ENCODE peak calls at places on chromosomes 11 and 22, in five cellular contexts. One of them, this sample, is unnamed.

GRCh38 chr11:92675303-92675702 is 294.1 kb upstream of the MTNR1B start:
- DNase-seq in H54: no peak
- DNase-seq in GM23338: no peak
- DNase-seq in activated gamma-delta T cell treated with Interleukin-2 at 50 U/mL for 16 hours: no peak
- DNase-seq in nephron progenitor cell: no peak
- DNase-seq in this sample: no peak

GRCh38 chr11:90219438-90219837 is 3.4 kb downstream of the CHORDC1 start:
- DNase-seq in H54: no peak
- DNase-seq in GM23338: no peak
- DNase-seq in activated gamma-delta T cell treated with Interleukin-2 at 50 U/mL for 16 hours: no peak
- DNase-seq in nephron progenitor cell: no peak
- DNase-seq in this sample: no peak

GRCh38 chr11:75311858-75312288 is 39.6 kb downstream of the ARRB1 start:
- DNase-seq in H54: no peak
- DNase-seq in GM23338: no peak
- DNase-seq in activated gamma-delta T cell treated with Interleukin-2 at 50 U/mL for 16 hours: no peak
- DNase-seq in nephron progenitor cell: no peak
- DNase-seq in this sample: peak

GRCh38 chr11:62892077-62892922 is 11.6 kb downstream of the SLC3A2 start:
- DNase-seq in H54: no peak
- DNase-seq in GM23338: no peak
- DNase-seq in activated gamma-delta T cell treated with Interleukin-2 at 50 U/mL for 16 hours: no peak
- DNase-seq in nephron progenitor cell: no peak
- DNase-seq in this sample: no peak

GRCh38 chr11:69217276-69218105 is 61.8 kb downstream of the SMIM38 start:
- DNase-seq in H54: no peak
- DNase-seq in GM23338: no peak
- DNase-seq in activated gamma-delta T cell treated with Interleukin-2 at 50 U/mL for 16 hours: no peak
- DNase-seq in nephron progenitor cell: no peak
- DNase-seq in this sample: peak

GRCh38 chr22:22408731-22409696 is 99.5 kb downstream of the ZNF280B start:
- DNase-seq in H54: no peak
- DNase-seq in GM23338: peak
- DNase-seq in activated gamma-delta T cell treated with Interleukin-2 at 50 U/mL for 16 hours: no peak
- DNase-seq in nephron progenitor cell: peak
- DNase-seq in this sample: peak

GRCh38 chr22:41092023-41092817 is at the start of gene EP300:
- DNase-seq in H54: peak
- DNase-seq in GM23338: peak
- DNase-seq in activated gamma-delta T cell treated with Interleukin-2 at 50 U/mL for 16 hours: peak
- DNase-seq in nephron progenitor cell: peak
- DNase-seq in this sample: peak

GRCh38 chr11:111912535-111912934 is at the start of gene HSPB2:
- DNase-seq in H54: no peak
- DNase-seq in GM23338: peak
- DNase-seq in activated gamma-delta T cell treated with Interleukin-2 at 50 U/mL for 16 hours: no peak
- DNase-seq in nephron progenitor cell: peak
- DNase-seq in this sample: no peak

GRCh38 chr22:20354238-20354975 is 34.5 kb upstream of the DGCR6L start:
- DNase-seq in H54: no peak
- DNase-seq in GM23338: no peak
- DNase-seq in activated gamma-delta T cell treated with Interleukin-2 at 50 U/mL for 16 hours: no peak
- DNase-seq in nephron progenitor cell: no peak
- DNase-seq in this sample: no peak

GRCh38 chr11:118343981-118344521 is at the start of gene CD3G:
- DNase-seq in H54: no peak
- DNase-seq in GM23338: no peak
- DNase-seq in activated gamma-delta T cell treated with Interleukin-2 at 50 U/mL for 16 hours: peak
- DNase-seq in nephron progenitor cell: no peak
- DNase-seq in this sample: no peak

GRCh38 chr11:105151936-105152554 is 12.5 kb upstream of the CARD18 start:
- DNase-seq in H54: no peak
- DNase-seq in GM23338: no peak
- DNase-seq in activated gamma-delta T cell treated with Interleukin-2 at 50 U/mL for 16 hours: no peak
- DNase-seq in nephron progenitor cell: no peak
- DNase-seq in this sample: no peak

GRCh38 chr11:56848105-56848809 is 99.8 kb upstream of the OR9G4 start:
- DNase-seq in H54: no peak
- DNase-seq in GM23338: no peak
- DNase-seq in activated gamma-delta T cell treated with Interleukin-2 at 50 U/mL for 16 hours: no peak
- DNase-seq in nephron progenitor cell: no peak
- DNase-seq in this sample: no peak

GRCh38 chr11:23865341-23865975 is 631.4 kb upstream of the LUZP2 start:
- DNase-seq in H54: no peak
- DNase-seq in GM23338: no peak
- DNase-seq in activated gamma-delta T cell treated with Interleukin-2 at 50 U/mL for 16 hours: no peak
- DNase-seq in nephron progenitor cell: no peak
- DNase-seq in this sample: no peak

GRCh38 chr11:45652781-45653180 is 12.6 kb downstream of the CHST1 start:
- DNase-seq in H54: no peak
- DNase-seq in GM23338: no peak
- DNase-seq in activated gamma-delta T cell treated with Interleukin-2 at 50 U/mL for 16 hours: no peak
- DNase-seq in nephron progenitor cell: no peak
- DNase-seq in this sample: no peak

GRCh38 chr11:1656670-1657069 is 27.1 kb downstream of the KRTAP5-5 start:
- DNase-seq in H54: no peak
- DNase-seq in GM23338: no peak
- DNase-seq in activated gamma-delta T cell treated with Interleukin-2 at 50 U/mL for 16 hours: no peak
- DNase-seq in nephron progenitor cell: no peak
- DNase-seq in this sample: peak

GRCh38 chr11:30830666-30831065 is 244.5 kb upstream of the MPPED2 start:
- DNase-seq in H54: no peak
- DNase-seq in GM23338: no peak
- DNase-seq in activated gamma-delta T cell treated with Interleukin-2 at 50 U/mL for 16 hours: no peak
- DNase-seq in nephron progenitor cell: no peak
- DNase-seq in this sample: no peak

GRCh38 chr11:121741316-121741715 is 288.5 kb upstream of the SORL1-AS1 start:
- DNase-seq in H54: no peak
- DNase-seq in GM23338: no peak
- DNase-seq in activated gamma-delta T cell treated with Interleukin-2 at 50 U/mL for 16 hours: no peak
- DNase-seq in nephron progenitor cell: no peak
- DNase-seq in this sample: peak

GRCh38 chr11:99370557-99371200 is 349.9 kb downstream of the CNTN5 start:
- DNase-seq in H54: peak
- DNase-seq in GM23338: peak
- DNase-seq in activated gamma-delta T cell treated with Interleukin-2 at 50 U/mL for 16 hours: no peak
- DNase-seq in nephron progenitor cell: peak
- DNase-seq in this sample: peak

GRCh38 chr11:101706015-101706414 is 122.2 kb upstream of the TRPC6 start:
- DNase-seq in H54: no peak
- DNase-seq in GM23338: no peak
- DNase-seq in activated gamma-delta T cell treated with Interleukin-2 at 50 U/mL for 16 hours: no peak
- DNase-seq in nephron progenitor cell: no peak
- DNase-seq in this sample: no peak

GRCh38 chr11:68998390-68998911 is 14.6 kb downstream of the MRGPRF start:
- DNase-seq in H54: no peak
- DNase-seq in GM23338: no peak
- DNase-seq in activated gamma-delta T cell treated with Interleukin-2 at 50 U/mL for 16 hours: no peak
- DNase-seq in nephron progenitor cell: no peak
- DNase-seq in this sample: peak

GRCh38 chr11:12100429-12100828 is 10.0 kb upstream of the MICAL2 start:
- DNase-seq in H54: no peak
- DNase-seq in GM23338: no peak
- DNase-seq in activated gamma-delta T cell treated with Interleukin-2 at 50 U/mL for 16 hours: no peak
- DNase-seq in nephron progenitor cell: no peak
- DNase-seq in this sample: no peak

GRCh38 chr11:63793163-63793562 is 20.1 kb upstream of the SPINDOC start:
- DNase-seq in H54: no peak
- DNase-seq in GM23338: no peak
- DNase-seq in activated gamma-delta T cell treated with Interleukin-2 at 50 U/mL for 16 hours: no peak
- DNase-seq in nephron progenitor cell: no peak
- DNase-seq in this sample: no peak

GRCh38 chr11:2945757-2946287 is 16.6 kb upstream of the PHLDA2 start:
- DNase-seq in H54: no peak
- DNase-seq in GM23338: peak
- DNase-seq in activated gamma-delta T cell treated with Interleukin-2 at 50 U/mL for 16 hours: no peak
- DNase-seq in nephron progenitor cell: no peak
- DNase-seq in this sample: no peak

GRCh38 chr11:28223577-28223976 is 115.4 kb downstream of the METTL15 start:
- DNase-seq in H54: no peak
- DNase-seq in GM23338: no peak
- DNase-seq in activated gamma-delta T cell treated with Interleukin-2 at 50 U/mL for 16 hours: no peak
- DNase-seq in nephron progenitor cell: no peak
- DNase-seq in this sample: no peak

GRCh38 chr11:106540001-106540400 is 462.5 kb downstream of the AASDHPPT start:
- DNase-seq in H54: no peak
- DNase-seq in GM23338: no peak
- DNase-seq in activated gamma-delta T cell treated with Interleukin-2 at 50 U/mL for 16 hours: no peak
- DNase-seq in nephron progenitor cell: no peak
- DNase-seq in this sample: no peak

GRCh38 chr22:30335236-30335635 is 8.5 kb upstream of the TBC1D10A start:
- DNase-seq in H54: no peak
- DNase-seq in GM23338: no peak
- DNase-seq in activated gamma-delta T cell treated with Interleukin-2 at 50 U/mL for 16 hours: no peak
- DNase-seq in nephron progenitor cell: no peak
- DNase-seq in this sample: no peak

GRCh38 chr11:131670876-131671275 is 300.5 kb downstream of the NTM start:
- DNase-seq in H54: no peak
- DNase-seq in GM23338: no peak
- DNase-seq in activated gamma-delta T cell treated with Interleukin-2 at 50 U/mL for 16 hours: no peak
- DNase-seq in nephron progenitor cell: no peak
- DNase-seq in this sample: no peak

GRCh38 chr11:106585061-106585460 is 433.2 kb downstream of the GUCY1A2 start:
- DNase-seq in H54: no peak
- DNase-seq in GM23338: peak
- DNase-seq in activated gamma-delta T cell treated with Interleukin-2 at 50 U/mL for 16 hours: no peak
- DNase-seq in nephron progenitor cell: no peak
- DNase-seq in this sample: peak